ENCODE peak calls at places on chromosomes 5 and 9, in five cellular contexts. One of them, this sample, is unnamed.
A peak's percentile ranks its signal among the peaks of the same experiment; 100 is the strongest.

GRCh38 chr9:136901516-136902258 is 15.4 kb downstream of the TRAF2 start:
- DNase-seq in HepG2: peak; percentile 88
- DNase-seq in A549: peak; percentile 92
- DNase-seq in nephron progenitor cell: no peak
- DNase-seq in upper lobe of right lung: no peak
- DNase-seq in this sample: no peak

GRCh38 chr9:135009711-135010362 is 77.6 kb upstream of the OLFM1 start:
- DNase-seq in HepG2: no peak
- DNase-seq in nephron progenitor cell: no peak
- DNase-seq in upper lobe of right lung: peak; percentile 37
- DNase-seq in A549: no peak
- DNase-seq in this sample: no peak

GRCh38 chr5:59525957-59526356 is 367.6 kb downstream of the PDE4D start:
- DNase-seq in A549: peak; percentile 70
- DNase-seq in nephron progenitor cell: no peak
- DNase-seq in upper lobe of right lung: no peak
- DNase-seq in HepG2: peak; percentile 27
- DNase-seq in this sample: no peak

GRCh38 chr5:30930736-30931135 is 262.8 kb upstream of the CDH6 start:
- DNase-seq in A549: no peak
- DNase-seq in nephron progenitor cell: no peak
- DNase-seq in HepG2: no peak
- DNase-seq in upper lobe of right lung: no peak
- DNase-seq in this sample: no peak

GRCh38 chr5:121870489-121870888 is 18.8 kb downstream of the FTMT start:
- DNase-seq in HepG2: no peak
- DNase-seq in upper lobe of right lung: no peak
- DNase-seq in nephron progenitor cell: no peak
- DNase-seq in A549: peak; percentile 42
- DNase-seq in this sample: no peak

GRCh38 chr5:93585753-93586385 is 2.8 kb downstream of the NR2F1 start:
- DNase-seq in upper lobe of right lung: no peak
- DNase-seq in nephron progenitor cell: peak; percentile 52
- DNase-seq in HepG2: no peak
- DNase-seq in A549: no peak
- DNase-seq in this sample: no peak

GRCh38 chr9:101026824-101027223 is 1.7 kb upstream of the PLPPR1 start:
- DNase-seq in HepG2: peak; percentile 8
- DNase-seq in upper lobe of right lung: no peak
- DNase-seq in A549: no peak
- DNase-seq in nephron progenitor cell: no peak
- DNase-seq in this sample: no peak

GRCh38 chr5:179374506-179375235 is 29.4 kb upstream of the ADAMTS2 start:
- DNase-seq in HepG2: no peak
- DNase-seq in nephron progenitor cell: no peak
- DNase-seq in A549: no peak
- DNase-seq in upper lobe of right lung: no peak
- DNase-seq in this sample: no peak

GRCh38 chr5:148906968-148907367 is 80.6 kb downstream of the ADRB2 start:
- DNase-seq in nephron progenitor cell: no peak
- DNase-seq in upper lobe of right lung: no peak
- DNase-seq in A549: no peak
- DNase-seq in HepG2: no peak
- DNase-seq in this sample: no peak

GRCh38 chr5:134577796-134578577 is 52.5 kb downstream of the JADE2 start:
- DNase-seq in upper lobe of right lung: peak; percentile 89
- DNase-seq in A549: peak; percentile 77
- DNase-seq in HepG2: peak; percentile 59
- DNase-seq in nephron progenitor cell: peak; percentile 89
- DNase-seq in this sample: peak; percentile 91

GRCh38 chr5:146789712-146790660 is 88.6 kb downstream of the PPP2R2B start:
- DNase-seq in A549: no peak
- DNase-seq in HepG2: no peak
- DNase-seq in upper lobe of right lung: no peak
- DNase-seq in nephron progenitor cell: no peak
- DNase-seq in this sample: no peak

GRCh38 chr5:177310757-177311173 is 933 bp downstream of the MXD3 start:
- DNase-seq in nephron progenitor cell: no peak
- DNase-seq in A549: no peak
- DNase-seq in HepG2: no peak
- DNase-seq in upper lobe of right lung: no peak
- DNase-seq in this sample: no peak

GRCh38 chr9:136051568-136052432 is 43.3 kb downstream of the NACC2 start:
- DNase-seq in HepG2: peak; percentile 96
- DNase-seq in nephron progenitor cell: peak; percentile 60
- DNase-seq in upper lobe of right lung: peak; percentile 82
- DNase-seq in A549: peak; percentile 98
- DNase-seq in this sample: no peak

GRCh38 chr9:135847833-135848232 is 59.5 kb downstream of the CAMSAP1 start:
- DNase-seq in upper lobe of right lung: no peak
- DNase-seq in A549: no peak
- DNase-seq in HepG2: no peak
- DNase-seq in nephron progenitor cell: no peak
- DNase-seq in this sample: no peak

GRCh38 chr9:36911037-36911436 is 123.0 kb downstream of the PAX5 start:
- DNase-seq in A549: no peak
- DNase-seq in upper lobe of right lung: no peak
- DNase-seq in HepG2: no peak
- DNase-seq in nephron progenitor cell: no peak
- DNase-seq in this sample: no peak

GRCh38 chr9:36911601-36912412 is 122.3 kb downstream of the PAX5 start:
- DNase-seq in A549: no peak
- DNase-seq in HepG2: no peak
- DNase-seq in nephron progenitor cell: no peak
- DNase-seq in upper lobe of right lung: no peak
- DNase-seq in this sample: no peak

GRCh38 chr9:36912620-36913019 is 121.4 kb downstream of the PAX5 start:
- DNase-seq in nephron progenitor cell: no peak
- DNase-seq in upper lobe of right lung: no peak
- DNase-seq in A549: no peak
- DNase-seq in HepG2: no peak
- DNase-seq in this sample: no peak

GRCh38 chr9:36914212-36914577 is 119.9 kb downstream of the PAX5 start:
- DNase-seq in HepG2: no peak
- DNase-seq in upper lobe of right lung: no peak
- DNase-seq in nephron progenitor cell: no peak
- DNase-seq in A549: no peak
- DNase-seq in this sample: no peak

DNA sequence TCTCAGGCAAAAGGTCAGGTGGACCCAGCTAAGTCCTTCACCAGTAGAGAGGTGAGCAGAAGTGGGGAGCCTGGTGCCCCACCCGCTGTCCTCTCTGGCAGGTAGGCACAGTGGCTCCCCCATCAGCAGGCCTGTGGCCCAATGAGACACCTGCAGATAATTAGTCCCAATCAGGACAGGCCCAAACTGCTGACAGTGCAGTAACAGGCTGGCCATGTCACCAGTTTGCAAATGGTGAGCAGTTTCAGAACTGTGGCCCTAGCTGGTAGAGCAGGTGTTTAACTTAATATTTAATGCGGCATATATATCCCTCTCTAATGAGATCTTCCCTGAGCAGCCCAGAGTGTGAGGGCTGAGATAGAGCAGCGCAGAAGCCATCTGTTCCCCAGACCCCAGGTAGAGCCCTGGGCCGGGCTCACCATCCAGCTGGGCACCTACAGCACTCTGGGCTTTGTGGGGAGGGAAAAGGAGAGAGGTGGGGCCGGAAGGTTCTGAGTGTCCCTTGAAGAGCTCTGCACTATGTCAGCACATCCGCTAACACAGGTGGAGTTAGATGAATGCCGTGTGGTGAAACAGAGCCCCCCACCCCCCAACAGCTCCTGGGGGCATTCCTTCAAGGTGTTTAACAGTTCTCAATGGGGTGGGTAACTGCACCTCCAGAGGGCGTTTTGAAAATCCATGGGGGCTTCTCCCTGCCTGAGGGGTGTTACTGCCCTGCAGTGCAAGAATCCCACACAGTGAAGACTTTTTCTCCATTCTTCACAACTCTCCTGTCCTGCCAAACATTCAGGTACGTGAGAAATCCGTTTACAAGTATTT is 120.5 kb downstream of the PAX5 start:
- DNase-seq in A549: no peak
- DNase-seq in nephron progenitor cell: no peak
- DNase-seq in HepG2: no peak
- DNase-seq in upper lobe of right lung: no peak
- DNase-seq in this sample: no peak
- TF ChIP-seq CTCF in A549: no peak
- TF ChIP-seq CTCF in nephron progenitor cell: peak; percentile 20
- TF ChIP-seq CTCF in HepG2: no peak
- TF ChIP-seq CTCF in upper lobe of right lung: no peak
- TF ChIP-seq CTCF in this sample: no peak

GRCh38 chr5:129903466-129904101 is 681 bp upstream of the CHSY3 start:
- DNase-seq in nephron progenitor cell: no peak
- DNase-seq in HepG2: no peak
- DNase-seq in upper lobe of right lung: no peak
- DNase-seq in A549: peak; percentile 4
- DNase-seq in this sample: no peak

GRCh38 chr5:129904102-129904666 is at the start of gene CHSY3:
- DNase-seq in upper lobe of right lung: peak; percentile 94
- DNase-seq in nephron progenitor cell: peak; percentile 85
- DNase-seq in HepG2: peak; percentile 25
- DNase-seq in A549: peak; percentile 75
- DNase-seq in this sample: peak; percentile 82

GRCh38 chr5:129902806-129903205 is 1.5 kb upstream of the CHSY3 start:
- DNase-seq in nephron progenitor cell: no peak
- DNase-seq in upper lobe of right lung: no peak
- DNase-seq in A549: no peak
- DNase-seq in HepG2: no peak
- DNase-seq in this sample: no peak

GRCh38 chr5:129904667-129905466 is 602 bp downstream of the CHSY3 start:
- DNase-seq in A549: peak; percentile 5
- DNase-seq in HepG2: no peak
- DNase-seq in upper lobe of right lung: peak; percentile 69
- DNase-seq in nephron progenitor cell: peak; percentile 60
- DNase-seq in this sample: peak; percentile 54

DNA sequence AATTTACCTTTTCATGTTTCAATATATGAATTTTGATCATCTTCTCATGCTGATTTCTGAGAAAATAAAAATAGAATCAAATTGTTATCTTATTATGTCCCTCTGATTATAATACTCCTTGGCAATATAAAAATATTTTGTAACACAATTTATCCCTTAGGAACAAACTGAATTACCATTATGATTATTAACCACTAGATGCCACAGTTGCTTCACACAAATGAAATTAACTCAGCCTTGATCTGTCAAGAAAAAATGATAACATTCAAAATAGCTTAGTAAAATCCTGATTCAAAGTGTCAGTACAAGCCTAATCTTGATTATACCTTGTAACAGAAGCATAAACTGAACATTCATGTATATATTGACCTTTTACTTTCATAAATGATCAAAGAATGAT is 4.8 kb upstream of the CHSY3 start:
- DNase-seq in nephron progenitor cell: no peak
- DNase-seq in upper lobe of right lung: no peak
- DNase-seq in A549: peak; percentile 19
- DNase-seq in HepG2: no peak
- DNase-seq in this sample: no peak
- TF ChIP-seq CTCF in nephron progenitor cell: no peak
- TF ChIP-seq CTCF in upper lobe of right lung: peak; percentile 52
- TF ChIP-seq CTCF in A549: peak; percentile 51
- TF ChIP-seq CTCF in HepG2: peak; percentile 24
- TF ChIP-seq CTCF in this sample: no peak

DNA sequence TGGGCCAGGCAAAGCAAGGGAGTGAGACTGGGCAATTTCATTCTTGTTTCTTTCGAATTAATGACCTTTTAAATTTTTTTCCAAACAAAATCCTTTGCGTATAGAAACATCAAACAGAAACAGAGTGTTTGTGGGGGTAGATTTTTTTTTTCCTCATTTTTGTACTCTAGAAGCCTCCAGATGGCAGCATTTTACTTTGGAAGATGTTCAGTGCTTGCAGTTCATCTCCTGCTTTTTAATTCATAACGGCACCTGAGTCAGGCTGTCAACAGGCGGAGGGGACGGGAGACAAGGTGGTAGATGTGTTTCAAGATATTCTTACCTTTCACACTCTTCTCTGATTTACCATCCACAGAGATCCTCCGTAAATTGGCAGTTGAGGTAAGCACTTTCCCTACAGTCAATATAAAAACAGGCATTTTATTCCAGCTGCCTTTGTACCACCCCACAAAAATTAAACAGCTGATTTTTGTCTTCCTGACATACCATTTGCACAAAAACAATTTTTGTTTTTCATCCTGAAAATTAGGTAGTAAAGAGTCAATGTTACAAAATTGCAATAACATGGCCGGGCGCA is 99.5 kb upstream of the FBXL17 start:
- DNase-seq in nephron progenitor cell: no peak
- DNase-seq in upper lobe of right lung: no peak
- DNase-seq in A549: peak; percentile 37
- DNase-seq in HepG2: peak; percentile 20
- DNase-seq in this sample: no peak
- TF ChIP-seq CTCF in nephron progenitor cell: peak; percentile 39
- TF ChIP-seq CTCF in upper lobe of right lung: peak; percentile 32
- TF ChIP-seq CTCF in A549: peak; percentile 62
- TF ChIP-seq CTCF in HepG2: peak; percentile 45
- TF ChIP-seq CTCF in this sample: no peak

DNA sequence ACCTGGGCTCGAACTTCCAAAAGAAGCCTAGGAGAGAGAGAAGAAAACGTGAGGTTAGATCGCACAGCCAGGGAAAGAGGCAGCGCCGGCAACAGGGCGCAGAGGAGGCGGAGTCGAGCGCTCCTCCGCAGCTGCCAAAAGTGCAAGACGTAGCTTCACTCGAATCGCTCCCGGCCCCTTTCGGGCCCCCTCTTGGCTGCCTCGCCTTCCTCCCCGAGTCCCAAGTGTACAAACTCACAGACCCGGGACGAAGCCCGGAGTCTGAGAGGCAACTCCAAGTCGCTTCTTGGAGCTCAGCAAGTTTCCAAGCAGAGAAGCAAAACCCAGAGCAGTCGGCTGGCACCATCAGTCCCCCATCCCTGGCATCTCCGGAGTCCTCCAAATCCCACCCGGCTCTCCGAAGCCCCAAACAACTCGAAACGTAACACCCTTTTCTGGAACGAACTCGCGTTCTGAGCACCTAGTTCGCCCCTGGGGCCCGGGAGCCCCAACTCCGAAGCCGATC is 1.2 kb downstream of the MIER3 start:
- DNase-seq in nephron progenitor cell: peak; percentile 64
- DNase-seq in upper lobe of right lung: peak; percentile 81
- DNase-seq in A549: peak; percentile 49
- DNase-seq in HepG2: peak; percentile 3
- DNase-seq in this sample: peak; percentile 69
- TF ChIP-seq CTCF in nephron progenitor cell: no peak
- TF ChIP-seq CTCF in upper lobe of right lung: no peak
- TF ChIP-seq CTCF in A549: no peak
- TF ChIP-seq CTCF in HepG2: no peak
- TF ChIP-seq CTCF in this sample: no peak

GRCh38 chr5:143955140-143955539 is 143.2 kb downstream of the HMHB1 start:
- DNase-seq in A549: no peak
- DNase-seq in upper lobe of right lung: no peak
- DNase-seq in HepG2: no peak
- DNase-seq in nephron progenitor cell: no peak
- DNase-seq in this sample: no peak

GRCh38 chr5:143952809-143953208 is 140.8 kb downstream of the HMHB1 start:
- DNase-seq in upper lobe of right lung: no peak
- DNase-seq in nephron progenitor cell: no peak
- DNase-seq in HepG2: no peak
- DNase-seq in A549: no peak
- DNase-seq in this sample: no peak

GRCh38 chr5:143957455-143957854 is 145.5 kb downstream of the HMHB1 start:
- DNase-seq in A549: no peak
- DNase-seq in nephron progenitor cell: no peak
- DNase-seq in HepG2: no peak
- DNase-seq in upper lobe of right lung: no peak
- DNase-seq in this sample: no peak
- TF ChIP-seq CTCF in A549: peak; percentile 39
- TF ChIP-seq CTCF in nephron progenitor cell: peak; percentile 32
- TF ChIP-seq CTCF in HepG2: no peak
- TF ChIP-seq CTCF in upper lobe of right lung: no peak
- TF ChIP-seq CTCF in this sample: peak; percentile 60

This sample was measured in glutamatergic neuron.